ENCODE peak calls at places on chromosome 11, in five cellular contexts. X is hepatocyte; R is IMR-90; G is fibroblast of mammary gland; Y is effector memory CD4-positive, alpha-beta T cell. D is an unnamed sample.

GRCh38 chr11:68012843-68013610 is 2.9 kb downstream of the ALDH3B1 start:
- DNase-seq in Y (no peak), X (peak), G (peak), R (peak), D (peak)

GRCh38 chr11:7892751-7893356 is 38.2 kb downstream of the OR10A6 start:
- DNase-seq in X (peak), Y (no peak), G (peak), R (peak), D (peak)

GRCh38 chr11:113195728-113196127 is 118.7 kb upstream of the TTC12 start:
- DNase-seq in X (no peak), R (no peak), G (no peak), Y (no peak), D (no peak)

GRCh38 chr11:100740440-100740839 is 53.4 kb downstream of the ARHGAP42 start:
- DNase-seq in Y (no peak), R (peak), G (peak), X (no peak), D (no peak)

GRCh38 chr11:68045900-68046299 is 7.1 kb downstream of the TCIRG1 start:
- DNase-seq in G (no peak), X (no peak), Y (no peak), R (no peak), D (no peak)

GRCh38 chr11:100855466-100856067 is 168.5 kb downstream of the ARHGAP42 start:
- DNase-seq in R (peak), G (peak), Y (no peak), X (peak), D (peak)

GRCh38 chr11:46322759-46323158 is 24.5 kb upstream of the DGKZ start:
- DNase-seq in X (no peak), G (peak), Y (no peak), R (peak), D (no peak)

GRCh38 chr11:65718964-65719492 is 1.6 kb downstream of the RNASEH2C start:
- DNase-seq in Y (no peak), G (peak), X (peak), R (peak), D (no peak)

GRCh38 chr11:27040302-27041115 is at the start of gene BBOX1:
- DNase-seq in R (no peak), Y (no peak), G (no peak), X (no peak), D (peak)

GRCh38 chr11:78344114-78344513 is 73.5 kb downstream of the GAB2 start:
- DNase-seq in R (no peak), G (no peak), X (no peak), Y (no peak), D (peak)

GRCh38 chr11:88447285-88447684 is 109.7 kb upstream of the CTSC start:
- DNase-seq in G (no peak), X (no peak), R (no peak), Y (no peak), D (no peak)

GRCh38 chr11:92380882-92381281 is 156.3 kb downstream of the FAT3 start:
- DNase-seq in X (no peak), Y (no peak), R (peak), G (peak), D (peak)

GRCh38 chr11:67428052-67429001 is at the start of gene RPS6KB2:
- DNase-seq in R (peak), G (peak), X (peak), Y (peak), D (peak)

GRCh38 chr11:119712459-119713360 is 16.3 kb downstream of the NECTIN1 start:
- DNase-seq in Y (no peak), G (no peak), X (no peak), R (no peak), D (no peak)

GRCh38 chr11:45665933-45666647 is 668 bp upstream of the CHST1 start:
- DNase-seq in G (peak), Y (no peak), X (no peak), R (no peak), D (peak)

GRCh38 chr11:93850585-93851018 is at the start of gene VSTM5:
- DNase-seq in G (no peak), Y (no peak), R (no peak), X (no peak), D (peak)

GRCh38 chr11:67415501-67416304 is at the start of gene CARNS1:
- DNase-seq in X (peak), G (no peak), Y (no peak), R (no peak), D (no peak)

GRCh38 chr11:134346101-134346975 is 14.6 kb downstream of the GLB1L2 start:
- DNase-seq in R (no peak), G (no peak), Y (no peak), X (no peak), D (no peak)

GRCh38 chr11:120632579-120632978 is 121.0 kb downstream of the GRIK4 start:
- DNase-seq in Y (no peak), G (no peak), X (no peak), R (no peak), D (no peak)

GRCh38 chr11:6628526-6628925 is 9.3 kb upstream of the TPP1 start:
- DNase-seq in X (no peak), R (no peak), G (no peak), Y (no peak), D (no peak)

GRCh38 chr11:58578635-58579191 is at the start of gene ZFP91:
- DNase-seq in Y (peak), X (peak), R (peak), G (peak), D (peak)

GRCh38 chr11:128471138-128471661 is 116.2 kb downstream of the ETS1 start:
- DNase-seq in Y (no peak), G (no peak), R (no peak), X (no peak), D (no peak)

GRCh38 chr11:27183672-27184457 is 143.2 kb downstream of the BBOX1 start:
- DNase-seq in R (peak), Y (no peak), X (peak), G (peak), D (peak)

GRCh38 chr11:70106757-70107156 is 28.6 kb downstream of the ANO1 start:
- DNase-seq in R (no peak), Y (no peak), G (no peak), X (no peak), D (no peak)

GRCh38 chr11:63502252-63502820 is 3.5 kb upstream of the LGALS12 start:
- DNase-seq in X (no peak), G (no peak), Y (no peak), R (no peak), D (no peak)

GRCh38 chr11:19938051-19938856 is 222.0 kb downstream of the DBX1 start:
- DNase-seq in G (peak), R (peak), Y (no peak), X (peak), D (peak)

GRCh38 chr11:78187366-78188011 is 937 bp downstream of the KCTD21 start:
- DNase-seq in G (peak), Y (no peak), R (no peak), X (no peak), D (peak)

GRCh38 chr11:105870521-105871113 is 151.4 kb downstream of the MSANTD4 start:
- DNase-seq in Y (no peak), R (no peak), G (peak), X (no peak), D (no peak)

GRCh38 chr11:69200331-69201047 is 44.8 kb downstream of the SMIM38 start:
- DNase-seq in Y (no peak), X (no peak), R (no peak), G (no peak), D (no peak)

GRCh38 chr11:2761131-2762030 is 61.6 kb upstream of the KCNQ1OT1 start:
- DNase-seq in Y (no peak), X (no peak), G (no peak), R (no peak), D (no peak)

GRCh38 chr11:62500066-62501035 is 46.3 kb downstream of the AHNAK start:
- DNase-seq in R (no peak), G (no peak), Y (no peak), X (peak), D (peak)

GRCh38 chr11:44805152-44805461 is 78.3 kb downstream of the TSPAN18 start:
- DNase-seq in G (no peak), R (no peak), Y (no peak), X (no peak), D (no peak)

GRCh38 chr11:27293500-27294417 is 69.3 kb downstream of the CCDC34 start:
- DNase-seq in R (peak), G (peak), X (no peak), Y (no peak), D (peak)

GRCh38 chr11:124669193-124669592 is 4.3 kb downstream of the SIAE start:
- DNase-seq in G (peak), R (peak), X (peak), Y (no peak), D (peak)

GRCh38 chr11:68545796-68546195 is 85.2 kb downstream of the PPP6R3 start:
- DNase-seq in R (no peak), Y (no peak), X (no peak), G (no peak), D (peak)

GRCh38 chr11:110921742-110922200 is 209.5 kb upstream of the ARHGAP20 start:
- DNase-seq in R (peak), Y (no peak), X (no peak), G (peak), D (peak)

GRCh38 chr11:118010738-118011461 is 24.7 kb downstream of the IL10RA start:
- DNase-seq in R (no peak), X (no peak), Y (no peak), G (no peak), D (no peak)
- H3K4me3 ChIP-seq in R (no peak), X (no peak), Y (no peak), G (no peak), D (no peak)

DNA sequence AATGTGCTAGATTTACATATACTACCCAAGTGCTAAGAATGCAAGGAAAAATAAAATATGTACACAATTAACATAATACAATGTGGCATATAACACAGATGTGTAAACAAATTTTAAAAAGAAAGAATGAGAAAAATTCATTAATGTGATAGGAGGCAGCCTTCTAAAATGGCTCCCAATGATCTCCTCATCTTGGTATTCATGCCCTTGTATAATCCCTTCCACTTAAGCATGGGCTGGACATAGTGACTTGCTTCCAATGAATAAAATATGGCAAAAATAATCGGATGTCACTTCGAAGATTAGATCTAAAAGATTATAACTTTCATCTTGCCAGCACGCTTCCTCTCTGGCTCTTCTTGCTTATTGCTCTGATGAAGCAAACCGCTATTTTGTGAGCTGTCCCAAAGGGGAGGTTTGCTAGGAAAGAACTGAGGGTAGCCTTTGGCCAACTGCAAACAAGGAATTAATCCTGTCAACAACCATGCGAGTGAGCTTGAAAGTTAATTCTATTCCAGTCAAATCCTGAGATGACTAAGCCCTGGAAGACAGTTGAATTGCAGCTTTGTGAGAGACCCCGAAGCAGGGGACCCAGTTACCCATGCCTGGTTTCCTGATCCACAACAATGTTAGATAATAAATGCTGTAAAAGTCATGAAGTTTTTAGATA is 10.1 kb upstream of the RNF141 start:
- DNase-seq in X (no peak), R (no peak), G (peak), Y (no peak), D (no peak)
- H3K4me3 ChIP-seq in X (no peak), R (no peak), G (no peak), Y (no peak), D (no peak)

GRCh38 chr11:64642418-64642735 is 51.4 kb downstream of the SLC22A12 start:
- DNase-seq in X (no peak), R (no peak), Y (no peak), G (no peak), D (no peak)
- H3K4me3 ChIP-seq in X (no peak), R (no peak), Y (no peak), G (no peak), D (no peak)

GRCh38 chr11:31827458-31828206 is 16.5 kb upstream of the PAX6 start:
- DNase-seq in Y (no peak), X (no peak), R (peak), G (no peak), D (no peak)
- H3K4me3 ChIP-seq in Y (no peak), X (no peak), R (peak), G (no peak), D (no peak)

GRCh38 chr11:12403995-12404345 is 26.6 kb downstream of the PARVA start:
- DNase-seq in R (no peak), G (no peak), X (no peak), Y (no peak), D (no peak)

GRCh38 chr11:12402691-12403120 is 25.3 kb downstream of the PARVA start:
- DNase-seq in Y (no peak), G (no peak), R (no peak), X (no peak), D (no peak)

GRCh38 chr11:12402027-12402426 is 24.7 kb downstream of the PARVA start:
- DNase-seq in Y (no peak), G (no peak), X (no peak), R (no peak), D (no peak)

GRCh38 chr11:12404461-12404860 is 27.1 kb downstream of the PARVA start:
- DNase-seq in G (no peak), X (no peak), Y (no peak), R (no peak), D (no peak)

DNA sequence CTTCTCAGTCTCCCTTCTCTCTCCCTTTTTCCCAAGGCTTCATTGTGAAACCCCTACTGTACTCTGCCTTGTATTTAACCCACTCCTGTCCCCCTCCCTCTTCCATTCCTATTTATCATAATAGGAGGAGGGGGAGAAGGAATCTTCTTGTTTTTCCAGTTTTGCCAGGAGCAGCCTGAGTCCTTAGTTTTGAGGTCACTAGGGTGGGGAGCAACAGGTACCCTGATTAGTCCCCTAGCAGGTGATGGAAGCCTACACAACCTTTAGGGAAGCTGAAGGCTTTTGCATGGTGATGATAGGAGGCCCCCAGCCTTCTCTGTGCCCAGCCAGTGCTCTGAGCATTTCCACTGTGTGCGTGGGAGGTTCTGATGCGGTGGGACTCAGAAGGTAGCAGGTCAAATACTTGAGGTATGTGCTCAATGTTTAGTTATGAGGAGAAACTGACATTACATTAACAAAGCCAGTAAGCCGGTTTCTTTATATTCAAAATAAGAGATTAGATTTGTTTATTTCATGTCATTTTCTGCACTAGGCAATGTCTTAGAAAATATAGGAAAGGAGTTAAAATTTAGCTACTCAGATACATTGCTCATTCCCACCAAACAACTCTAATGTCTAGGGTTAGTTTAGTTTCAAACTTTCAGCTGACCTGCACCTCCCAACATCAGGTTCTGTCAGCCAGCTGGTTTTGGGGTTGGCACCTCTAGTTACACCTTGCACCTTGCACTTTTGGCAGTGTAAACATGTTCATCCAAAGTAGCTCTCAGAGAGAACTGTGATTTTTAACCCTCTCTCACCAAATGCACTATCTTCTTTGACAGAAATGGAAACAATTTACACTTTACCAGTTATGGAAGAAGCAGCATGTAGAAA is 26.0 kb downstream of the PARVA start:
- DNase-seq in Y (no peak), G (no peak), R (peak), X (no peak), D (peak)
- H3K4me3 ChIP-seq in Y (no peak), G (no peak), R (no peak), X (no peak), D (no peak)

GRCh38 chr11:116244425-116244824 is 528.4 kb downstream of the BUD13 start:
- DNase-seq in G (no peak), R (no peak), Y (no peak), X (no peak), D (no peak)
- H3K4me3 ChIP-seq in G (no peak), R (no peak), Y (no peak), X (no peak), D (no peak)

GRCh38 chr11:118152552-118153471 is at the start of gene SCN4B:
- DNase-seq in R (peak), G (peak), X (peak), Y (no peak), D (peak)

GRCh38 chr11:118151421-118151820 is 1.2 kb downstream of the SCN4B start:
- DNase-seq in Y (no peak), G (no peak), X (no peak), R (peak), D (peak)

GRCh38 chr11:118153976-118154375 is 1.4 kb upstream of the SCN4B start:
- DNase-seq in X (no peak), Y (no peak), R (no peak), G (no peak), D (no peak)

GRCh38 chr11:118153516-118153915 is 893 bp upstream of the SCN4B start:
- DNase-seq in Y (no peak), X (no peak), R (no peak), G (no peak), D (no peak)

GRCh38 chr11:118152020-118152551 is 537 bp downstream of the SCN4B start:
- DNase-seq in X (no peak), G (no peak), Y (no peak), R (no peak), D (no peak)
- H3K4me3 ChIP-seq in X (no peak), G (no peak), Y (peak), R (peak), D (peak)

DNA sequence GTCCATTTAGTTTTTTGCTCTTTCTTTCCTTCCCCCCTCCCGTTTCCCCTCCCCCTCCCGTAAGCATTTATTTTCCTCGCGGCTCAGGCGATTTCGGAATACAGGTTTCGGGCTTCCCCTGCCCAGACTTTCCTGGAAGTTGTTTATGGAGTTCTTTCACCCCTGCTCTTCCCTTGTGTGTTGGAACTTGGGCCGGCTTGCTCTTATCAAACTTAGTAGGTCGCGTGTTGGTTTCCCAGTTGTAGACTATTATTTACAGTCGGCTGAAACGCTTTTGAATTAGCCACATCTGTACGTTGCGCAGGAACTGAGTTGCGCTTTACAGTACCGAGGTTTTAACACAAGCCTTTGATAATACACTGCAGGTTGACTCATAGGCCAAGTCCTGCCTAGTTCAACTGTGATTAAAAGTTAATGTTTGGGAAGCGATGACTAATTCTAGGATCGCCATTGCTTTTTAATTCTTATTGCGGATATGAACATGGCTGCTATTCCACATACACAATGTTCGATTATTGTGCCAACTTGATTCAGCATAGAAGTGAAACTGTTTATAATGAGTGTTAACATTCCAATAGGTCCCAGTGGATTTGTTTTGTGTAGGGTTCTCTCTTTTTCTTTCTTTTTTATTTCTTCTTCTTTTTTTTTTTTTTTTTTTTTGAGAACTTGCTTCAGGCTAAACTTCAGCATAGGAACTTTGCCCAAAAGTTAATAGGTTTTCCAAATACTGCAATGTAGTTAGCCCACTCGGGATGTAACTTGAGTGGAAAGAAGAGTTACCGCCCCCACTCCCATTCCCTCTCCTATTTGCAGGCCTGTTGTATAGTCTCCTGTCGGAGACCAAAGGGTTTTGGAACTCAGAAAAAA is 1.8 kb downstream of the YAP1 start:
- DNase-seq in G (peak), Y (no peak), R (peak), X (peak), D (peak)
- H3K4me3 ChIP-seq in G (peak), Y (peak), R (peak), X (peak), D (peak)

GRCh38 chr11:31870609-31871309 is 59.6 kb upstream of the PAX6 start:
- DNase-seq in G (peak), R (peak), Y (no peak), X (peak), D (peak)

GRCh38 chr11:31872074-31872440 is 60.9 kb upstream of the PAX6 start:
- DNase-seq in X (no peak), G (no peak), R (peak), Y (no peak), D (peak)

GRCh38 chr11:31874631-31875191 is 63.6 kb upstream of the PAX6 start:
- DNase-seq in R (no peak), Y (no peak), G (no peak), X (no peak), D (no peak)

GRCh38 chr11:31873115-31873514 is 62.0 kb upstream of the PAX6 start:
- DNase-seq in G (no peak), X (no peak), Y (no peak), R (no peak), D (peak)

GRCh38 chr11:31871310-31872073 is 60.4 kb upstream of the PAX6 start:
- DNase-seq in R (no peak), G (no peak), X (no peak), Y (no peak), D (no peak)
- H3K4me3 ChIP-seq in R (no peak), G (no peak), X (no peak), Y (no peak), D (no peak)